ENCODE peak calls at places on chromosomes 6 and 20, in four cellular contexts. A, P, S and Z are unnamed samples.
A peak's percentile ranks its signal among the peaks of the same experiment; 100 is the strongest.

GRCh38 chr6:157266274-157267101 is 56.8 kb downstream of the TMEM242 start:
- DNase-seq in A (no peak), S (peak; percentile 60), P (peak; percentile 1), Z (no peak)

GRCh38 chr6:166660157-166660686 is 33.2 kb upstream of the RPS6KA2 start:
- DNase-seq in P (no peak), S (no peak), A (no peak), Z (no peak)

GRCh38 chr6:151481752-151482151 is 12.1 kb upstream of the CCDC170 start:
- DNase-seq in P (no peak), S (no peak), A (no peak), Z (no peak)

GRCh38 chr20:15612746-15613145 is 960.5 kb downstream of the KIF16B start:
- DNase-seq in S (no peak), A (no peak), P (no peak), Z (no peak)

GRCh38 chr6:80605165-80605989 is 498.9 kb downstream of the BCKDHB start:
- DNase-seq in S (no peak), A (no peak), P (no peak), Z (no peak)

GRCh38 chr20:41507851-41508250 is 110.3 kb downstream of the CHD6 start:
- DNase-seq in S (no peak), A (no peak), P (no peak), Z (no peak)

GRCh38 chr6:41159415-41160082 is 3.4 kb downstream of the TREM2 start:
- DNase-seq in A (no peak), P (no peak), S (no peak), Z (no peak)

GRCh38 chr6:71589254-71589653 is 297.1 kb upstream of the RIMS1 start:
- DNase-seq in A (no peak), P (no peak), S (no peak), Z (no peak)

GRCh38 chr20:956330-956951 is 40.3 kb upstream of the ANGPT4 start:
- DNase-seq in S (peak; percentile 75), A (peak; percentile 74), P (no peak), Z (peak; percentile 80)

GRCh38 chr20:41052742-41053419 is 24.3 kb downstream of the TOP1 start:
- DNase-seq in S (no peak), A (no peak), P (no peak), Z (no peak)

GRCh38 chr20:36941403-36941835 is 10.1 kb downstream of the SAMHD1 start:
- DNase-seq in S (no peak), A (no peak), P (peak; percentile 40), Z (peak; percentile 38)

GRCh38 chr6:161210857-161211256 is 63.0 kb downstream of the AGPAT4 start:
- DNase-seq in P (no peak), A (no peak), S (no peak), Z (no peak)

GRCh38 chr6:15627829-15628228 is 35.0 kb downstream of the DTNBP1 start:
- DNase-seq in P (no peak), S (no peak), A (no peak), Z (no peak)

GRCh38 chr6:52089758-52090348 is 2.4 kb upstream of the PKHD1 start:
- DNase-seq in P (no peak), S (no peak), A (no peak), Z (no peak)

GRCh38 chr6:22612241-22612640 is 42.9 kb downstream of the HDGFL1 start:
- DNase-seq in A (no peak), S (no peak), P (no peak), Z (no peak)
- H3K27ac ChIP-seq in A (peak overlapping the region; percentile 39), S (peak overlapping the region; percentile 44), P (no peak overlapping the region), Z (peak overlapping the region; percentile 24)

GRCh38 chr6:98759459-98759858 is 74.9 kb upstream of the POU3F2 start:
- DNase-seq in S (no peak), P (no peak), A (no peak), Z (no peak)
- TF ChIP-seq CTCF in S (no peak), P (no peak), A (no peak), Z (no peak)

DNA sequence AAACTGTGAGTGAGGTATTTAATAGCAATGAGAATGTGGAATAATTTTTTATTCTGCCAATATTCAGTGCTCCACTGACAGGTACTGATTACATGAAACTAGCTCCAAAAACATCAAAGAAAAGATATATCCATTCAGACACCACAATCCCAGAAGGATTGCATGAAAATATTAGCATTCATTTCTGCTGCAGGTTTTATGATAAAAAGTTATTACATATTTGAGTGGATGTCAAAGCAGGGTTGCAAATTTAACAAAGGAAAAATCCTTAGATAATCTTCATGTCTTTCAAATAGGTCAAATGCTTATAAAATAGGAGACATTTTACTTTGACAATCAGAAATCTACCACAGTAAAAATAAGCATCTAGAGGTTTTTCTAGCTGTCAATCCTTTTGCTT is 13.3 kb downstream of the MCHR2 start:
- DNase-seq in A (no peak), P (no peak), S (no peak), Z (no peak)
- H3K27ac ChIP-seq in A (no peak overlapping the region), P (no peak overlapping the region), S (no peak overlapping the region), Z (no peak overlapping the region)

DNA sequence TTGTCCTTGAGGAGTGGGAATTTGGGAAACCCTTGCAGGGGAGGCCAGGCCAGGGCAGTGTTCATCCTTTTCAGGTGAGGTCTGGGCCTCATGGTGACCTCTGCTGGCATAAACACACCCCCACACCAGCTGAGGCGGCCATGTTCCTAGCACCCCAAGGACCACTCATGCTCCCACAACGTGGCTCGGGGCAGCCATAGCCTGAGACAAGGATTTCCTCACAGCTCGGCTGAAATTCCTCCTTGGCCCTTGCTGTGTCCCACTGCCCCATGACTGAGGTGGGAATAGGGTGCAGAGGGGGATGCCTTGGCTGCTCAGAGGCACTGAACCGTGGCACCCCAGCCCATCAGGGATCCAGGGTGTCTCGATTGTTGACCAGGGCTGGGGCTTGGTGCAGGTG is 27.3 kb upstream of the SPDEF start:
- DNase-seq in S (no peak), A (no peak), P (no peak), Z (no peak)
- TF ChIP-seq CTCF in S (no peak), A (no peak), P (no peak), Z (no peak)

GRCh38 chr6:31214516-31214915 is 44.0 kb upstream of the POU5F1 start:
- DNase-seq in P (no peak), A (no peak), S (no peak), Z (no peak)
- H3K27ac ChIP-seq in P (no peak overlapping the region), A (no peak overlapping the region), S (no peak overlapping the region), Z (no peak overlapping the region)